ENCODE peak calls at places on chromosomes 4 and X, in ten cellular contexts. O, C, I, X, V, P, H, F, W and T are unnamed samples.

GRCh38 chrX:11787564-11787963 is 29.5 kb downstream of the MSL3 start:
- DNase-seq in O (peak), C (peak), I (peak), X (peak), V (peak), P (peak), H (no peak), F (peak), W (peak), T (peak)

GRCh38 chrX:43707812-43708548 is 51.9 kb downstream of the MAOA start:
- DNase-seq in O (no peak), C (no peak), I (no peak), X (no peak), V (no peak), P (no peak), H (peak), F (no peak), W (peak), T (peak)

GRCh38 chr4:7150083-7150635 is 42.2 kb upstream of the SORCS2 start:
- DNase-seq in O (no peak), C (no peak), I (no peak), X (no peak), V (no peak), P (no peak), H (no peak), F (no peak), W (no peak), T (no peak)

GRCh38 chr4:10611673-10612072 is 72.9 kb downstream of the CLNK start:
- DNase-seq in O (no peak), C (no peak), I (no peak), X (peak), V (no peak), P (no peak), H (no peak), F (peak), W (no peak), T (peak)

GRCh38 chrX:109274806-109275205 is 207.1 kb downstream of the GUCY2F start:
- DNase-seq in O (no peak), C (no peak), I (no peak), X (no peak), V (no peak), P (no peak), H (no peak), F (no peak), W (no peak), T (no peak)

GRCh38 chr4:170040031-170040680 is 14.0 kb upstream of the MFAP3L start:
- DNase-seq in O (no peak), C (no peak), I (no peak), X (no peak), V (no peak), P (no peak), H (peak), F (no peak), W (no peak), T (no peak)

GRCh38 chr4:4394644-4395043 is 7.7 kb downstream of the NSG1 start:
- DNase-seq in O (no peak), C (peak), I (no peak), X (peak), V (no peak), P (peak), H (no peak), F (peak), W (peak), T (peak)

GRCh38 chr4:22458112-22458511 is 57.8 kb downstream of the ADGRA3 start:
- DNase-seq in O (no peak), C (peak), I (no peak), X (no peak), V (no peak), P (no peak), H (no peak), F (no peak), W (no peak), T (no peak)

GRCh38 chr4:69322055-69322454 is 41.8 kb downstream of the UGT2B28 start:
- DNase-seq in O (no peak), C (no peak), I (no peak), X (no peak), V (no peak), P (no peak), H (no peak), F (no peak), W (no peak), T (peak)

GRCh38 chr4:144645621-144646522 is at the start of gene HHIP:
- DNase-seq in O (peak), C (peak), I (peak), X (peak), V (no peak), P (peak), H (no peak), F (no peak), W (no peak), T (peak)

GRCh38 chr4:89404530-89404929 is 96.9 kb upstream of the GPRIN3 start:
- DNase-seq in O (no peak), C (no peak), I (no peak), X (no peak), V (no peak), P (no peak), H (no peak), F (no peak), W (no peak), T (no peak)

GRCh38 chr4:37502070-37502469 is 184.1 kb downstream of the RELL1 start:
- DNase-seq in O (no peak), C (no peak), I (no peak), X (no peak), V (no peak), P (no peak), H (no peak), F (no peak), W (no peak), T (no peak)

GRCh38 chr4:24910504-24910903 is 2.3 kb downstream of the CCDC149 start:
- DNase-seq in O (no peak), C (no peak), I (no peak), X (no peak), V (no peak), P (no peak), H (no peak), F (no peak), W (no peak), T (peak)

GRCh38 chr4:101114936-101115372 is 232.4 kb downstream of the PPP3CA start:
- DNase-seq in O (no peak), C (no peak), I (peak), X (peak), V (no peak), P (no peak), H (no peak), F (no peak), W (no peak), T (peak)

GRCh38 chr4:12399781-12400180 is 971.1 kb upstream of the HS3ST1 start:
- DNase-seq in O (no peak), C (no peak), I (no peak), X (no peak), V (no peak), P (no peak), H (no peak), F (no peak), W (no peak), T (no peak)

GRCh38 chr4:917992-918391 is 14.1 kb downstream of the GAK start:
- DNase-seq in O (no peak), C (no peak), I (no peak), X (no peak), V (no peak), P (peak), H (no peak), F (no peak), W (no peak), T (no peak)

DNA sequence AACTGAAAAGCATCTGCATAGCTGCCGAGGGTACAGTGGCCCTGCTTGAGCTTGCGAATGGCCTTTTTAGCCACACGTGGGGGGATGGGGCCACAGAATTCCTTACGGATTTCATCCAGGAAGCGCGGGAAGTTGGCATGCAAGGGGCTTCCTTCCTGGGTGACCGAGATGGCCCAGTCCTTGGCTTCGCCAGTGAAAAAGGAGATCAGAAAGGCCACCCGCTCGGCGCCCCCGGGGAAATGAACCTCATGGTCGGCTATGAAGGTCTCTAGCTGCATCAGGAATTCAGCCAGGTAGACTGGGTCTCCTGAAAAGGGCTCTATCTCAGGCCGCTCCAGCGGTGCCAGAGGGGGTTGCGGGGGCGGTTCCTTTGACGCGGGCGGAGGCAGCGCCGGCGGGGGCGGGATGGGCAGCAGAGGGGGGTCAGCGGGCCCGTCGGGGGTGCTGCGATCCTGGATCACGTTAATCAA is 918 bp downstream of the RTL5 start:
- DNase-seq in O (no peak), C (no peak), I (no peak), X (peak), V (no peak), P (no peak), H (no peak), F (no peak), W (no peak), T (no peak)
- H3K4me3 ChIP-seq in O (no peak), C (peak), I (no peak), X (peak), V (no peak), P (no peak), H (peak), F (peak), W (peak), T (peak)

GRCh38 chrX:40580537-40581332 is at the start of gene ATP6AP2:
- DNase-seq in O (peak), C (peak), I (peak), X (peak), V (peak), P (peak), H (peak), F (peak), W (peak), T (peak)
- H3K4me3 ChIP-seq in O (peak), C (peak), I (peak), X (peak), V (peak), P (peak), H (peak), F (peak), W (peak), T (peak)

DNA sequence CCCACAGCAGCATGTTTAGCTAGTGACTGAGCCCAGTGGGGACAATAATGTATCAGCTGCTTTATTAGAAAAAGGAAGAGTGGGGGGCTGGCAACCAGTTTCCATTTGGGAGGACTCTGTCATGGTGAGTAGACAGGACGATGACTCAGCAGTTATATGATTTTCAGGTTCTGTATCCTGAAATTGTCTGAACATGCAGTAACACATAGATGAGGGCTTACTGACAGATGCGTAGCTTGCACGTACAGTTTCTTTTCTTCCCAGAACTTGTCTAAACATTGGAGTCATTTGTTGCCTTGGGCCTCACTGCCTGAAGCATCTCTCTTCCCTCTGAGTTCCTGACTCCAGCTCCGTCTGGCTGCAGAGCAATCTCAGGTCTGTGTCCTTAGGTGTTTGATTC is 1415.6 kb upstream of the TENM3 start:
- DNase-seq in O (no peak), C (no peak), I (no peak), X (peak), V (no peak), P (no peak), H (no peak), F (peak), W (no peak), T (peak)
- H3K4me3 ChIP-seq in O (no peak), C (peak), I (peak), X (no peak), V (no peak), P (peak), H (peak), F (peak), W (no peak), T (peak)

GRCh38 chr4:13548059-13548983 is 4.0 kb upstream of the NKX3-2 start:
- DNase-seq in O (no peak), C (no peak), I (no peak), X (no peak), V (no peak), P (peak), H (no peak), F (no peak), W (no peak), T (no peak)
- H3K4me3 ChIP-seq in O (no peak), C (no peak), I (peak), X (peak), V (no peak), P (peak), H (peak), F (peak), W (no peak), T (no peak)